ENCODE peak calls at places on chromosomes 6 and 20, in four cellular contexts. W is activated naive CD4-positive, alpha-beta T cell; F is iPS-NIHi11; K is fibroblast of villous mesenchyme. X is an unnamed sample.

GRCh38 chr6:11869656-11870340 is 91.2 kb upstream of the ADTRP start:
- DNase-seq in F (no peak), K (peak; percentile 17), W (no peak), X (peak; percentile 73)

GRCh38 chr6:84417261-84417660 is 189.8 kb upstream of the CEP162 start:
- DNase-seq in W (no peak), F (no peak), K (no peak), X (peak; percentile 83)

GRCh38 chr6:113405326-113406050 is 451.7 kb upstream of the MARCKS start:
- DNase-seq in F (no peak), K (peak; percentile 81), W (no peak), X (no peak)

GRCh38 chr6:9484091-9484490 is 930.8 kb downstream of the TFAP2A start:
- DNase-seq in F (no peak), W (no peak), K (no peak), X (no peak)

GRCh38 chr20:2866236-2866635 is 7.0 kb upstream of the PTPRA start:
- DNase-seq in K (no peak), F (no peak), W (no peak), X (no peak)

GRCh38 chr20:7113577-7114466 is 346.3 kb downstream of the BMP2 start:
- DNase-seq in K (peak; percentile 46), F (peak; percentile 54), W (no peak), X (peak; percentile 79)

GRCh38 chr6:122408697-122409458 is 9.4 kb downstream of the HSF2 start:
- DNase-seq in W (no peak), F (no peak), K (no peak), X (no peak)

GRCh38 chr20:7406671-7407070 is 533.6 kb downstream of the HAO1 start:
- DNase-seq in W (no peak), F (no peak), K (no peak), X (no peak)

GRCh38 chr20:63655249-63655648 is 2.0 kb upstream of the STMN3 start:
- DNase-seq in W (no peak), K (no peak), F (no peak), X (no peak)

GRCh38 chr6:168035098-168035660 is 37.7 kb downstream of the KIF25 start:
- DNase-seq in F (peak; percentile 82), K (peak; percentile 86), W (no peak), X (peak; percentile 86)

GRCh38 chr6:136127856-136128255 is 122.3 kb downstream of the MTFR2 start:
- DNase-seq in F (no peak), W (no peak), K (no peak), X (no peak)

GRCh38 chr20:48051810-48052491 is 266.7 kb upstream of the SULF2 start:
- DNase-seq in K (peak; percentile 65), F (no peak), W (no peak), X (peak; percentile 82)

GRCh38 chr6:25218346-25218745 is 60.8 kb upstream of the CARMIL1 start:
- DNase-seq in F (no peak), W (no peak), K (no peak), X (no peak)

GRCh38 chr6:30749554-30750378 is 5.4 kb upstream of the IER3 start:
- DNase-seq in F (no peak), K (no peak), W (no peak), X (no peak)

GRCh38 chr20:48463916-48464315 is 363.9 kb downstream of the PREX1 start:
- DNase-seq in F (no peak), W (no peak), K (peak; percentile 42), X (peak; percentile 76)

GRCh38 chr6:12266571-12266970 is 23.6 kb upstream of the EDN1 start:
- DNase-seq in W (no peak), K (peak; percentile 58), F (no peak), X (peak; percentile 85)

GRCh38 chr6:3848380-3848779 is 793 bp upstream of the FAM50B start:
- DNase-seq in F (no peak), K (peak; percentile 87), W (no peak), X (peak; percentile 69)

GRCh38 chr6:133166706-133167105 is 74.5 kb upstream of the EYA4 start:
- DNase-seq in W (no peak), F (no peak), K (no peak), X (no peak)

GRCh38 chr6:16352258-16352635 is 113.9 kb downstream of the GMPR start:
- DNase-seq in F (no peak), W (no peak), K (peak; percentile 91), X (peak; percentile 79)

GRCh38 chr20:13492001-13492480 is 146.7 kb downstream of the TASP1 start:
- DNase-seq in K (peak; percentile 83), W (no peak), F (peak; percentile 73), X (peak; percentile 84)

GRCh38 chr6:45611502-45611901 is 233.8 kb upstream of the SUPT3H start:
- DNase-seq in K (no peak), W (no peak), F (no peak), X (no peak)

GRCh38 chr6:79546186-79546585 is 9.0 kb upstream of the LCA5 start:
- DNase-seq in F (no peak), K (peak; percentile 30), W (no peak), X (peak; percentile 55)